ENCODE peak calls at places on chromosomes 6 and 20, in nine cellular contexts. One of them, this sample, is unnamed.

GRCh38 chr6:19410477-19410876 is 426.7 kb upstream of the ID4 start:
- DNase-seq in H54: peak
- DNase-seq in fibroblast of lung: peak
- DNase-seq in ELR: peak
- DNase-seq in T-helper 9 cell: no peak
- DNase-seq in type B pancreatic cell: no peak
- DNase-seq in stimulated activated CD4-positive, alpha-beta T cell treated with anti-CD3 and anti-CD28 coated beads, Interleukin-4, amount 100 ng/mL, for 24 hours: no peak
- DNase-seq in CD8-positive, alpha-beta memory T cell: no peak
- DNase-seq in HEK293T: no peak
- DNase-seq in this sample: no peak

GRCh38 chr6:6810727-6811126 is 222.2 kb downstream of the LY86 start:
- DNase-seq in H54: no peak
- DNase-seq in fibroblast of lung: no peak
- DNase-seq in stimulated activated CD4-positive, alpha-beta T cell treated with anti-CD3 and anti-CD28 coated beads, Interleukin-4, amount 100 ng/mL, for 24 hours: no peak
- DNase-seq in ELR: no peak
- DNase-seq in type B pancreatic cell: no peak
- DNase-seq in CD8-positive, alpha-beta memory T cell: peak
- DNase-seq in HEK293T: no peak
- DNase-seq in T-helper 9 cell: no peak
- DNase-seq in this sample: no peak

GRCh38 chr20:46070215-46070910 is 19.4 kb downstream of the NCOA5 start:
- DNase-seq in type B pancreatic cell: no peak
- DNase-seq in H54: no peak
- DNase-seq in stimulated activated CD4-positive, alpha-beta T cell treated with anti-CD3 and anti-CD28 coated beads, Interleukin-4, amount 100 ng/mL, for 24 hours: no peak
- DNase-seq in CD8-positive, alpha-beta memory T cell: no peak
- DNase-seq in fibroblast of lung: peak
- DNase-seq in HEK293T: no peak
- DNase-seq in T-helper 9 cell: no peak
- DNase-seq in ELR: peak
- DNase-seq in this sample: no peak

GRCh38 chr6:134002821-134003220 is 49.6 kb downstream of the SLC2A12 start:
- DNase-seq in ELR: no peak
- DNase-seq in T-helper 9 cell: no peak
- DNase-seq in stimulated activated CD4-positive, alpha-beta T cell treated with anti-CD3 and anti-CD28 coated beads, Interleukin-4, amount 100 ng/mL, for 24 hours: no peak
- DNase-seq in fibroblast of lung: peak
- DNase-seq in HEK293T: no peak
- DNase-seq in CD8-positive, alpha-beta memory T cell: no peak
- DNase-seq in H54: no peak
- DNase-seq in type B pancreatic cell: no peak
- DNase-seq in this sample: no peak

GRCh38 chr20:5095931-5096330 is 23.8 kb downstream of the PCNA start:
- DNase-seq in CD8-positive, alpha-beta memory T cell: no peak
- DNase-seq in HEK293T: no peak
- DNase-seq in fibroblast of lung: no peak
- DNase-seq in stimulated activated CD4-positive, alpha-beta T cell treated with anti-CD3 and anti-CD28 coated beads, Interleukin-4, amount 100 ng/mL, for 24 hours: no peak
- DNase-seq in ELR: no peak
- DNase-seq in type B pancreatic cell: no peak
- DNase-seq in H54: no peak
- DNase-seq in T-helper 9 cell: no peak
- DNase-seq in this sample: no peak

GRCh38 chr20:15708984-15709598 is 864.2 kb downstream of the KIF16B start:
- DNase-seq in fibroblast of lung: peak
- DNase-seq in type B pancreatic cell: no peak
- DNase-seq in ELR: peak
- DNase-seq in stimulated activated CD4-positive, alpha-beta T cell treated with anti-CD3 and anti-CD28 coated beads, Interleukin-4, amount 100 ng/mL, for 24 hours: peak
- DNase-seq in T-helper 9 cell: peak
- DNase-seq in CD8-positive, alpha-beta memory T cell: no peak
- DNase-seq in HEK293T: peak
- DNase-seq in H54: peak
- DNase-seq in this sample: no peak

GRCh38 chr20:46438156-46438750 is 31.8 kb upstream of the ELMO2 start:
- DNase-seq in stimulated activated CD4-positive, alpha-beta T cell treated with anti-CD3 and anti-CD28 coated beads, Interleukin-4, amount 100 ng/mL, for 24 hours: peak
- DNase-seq in ELR: peak
- DNase-seq in fibroblast of lung: peak
- DNase-seq in H54: peak
- DNase-seq in T-helper 9 cell: no peak
- DNase-seq in HEK293T: peak
- DNase-seq in type B pancreatic cell: no peak
- DNase-seq in CD8-positive, alpha-beta memory T cell: peak
- DNase-seq in this sample: no peak

GRCh38 chr6:135932651-135933050 is 81.2 kb downstream of the PDE7B start:
- DNase-seq in type B pancreatic cell: no peak
- DNase-seq in stimulated activated CD4-positive, alpha-beta T cell treated with anti-CD3 and anti-CD28 coated beads, Interleukin-4, amount 100 ng/mL, for 24 hours: no peak
- DNase-seq in fibroblast of lung: no peak
- DNase-seq in H54: no peak
- DNase-seq in HEK293T: no peak
- DNase-seq in ELR: no peak
- DNase-seq in T-helper 9 cell: no peak
- DNase-seq in CD8-positive, alpha-beta memory T cell: no peak
- DNase-seq in this sample: no peak

GRCh38 chr20:46308258-46309157 is at the start of gene CDH22:
- DNase-seq in HEK293T: peak
- DNase-seq in T-helper 9 cell: peak
- DNase-seq in type B pancreatic cell: no peak
- DNase-seq in H54: no peak
- DNase-seq in stimulated activated CD4-positive, alpha-beta T cell treated with anti-CD3 and anti-CD28 coated beads, Interleukin-4, amount 100 ng/mL, for 24 hours: peak
- DNase-seq in ELR: peak
- DNase-seq in CD8-positive, alpha-beta memory T cell: peak
- DNase-seq in fibroblast of lung: peak
- DNase-seq in this sample: peak

GRCh38 chr6:81750201-81750600 is 2.3 kb downstream of the TENT5A start:
- DNase-seq in ELR: no peak
- DNase-seq in type B pancreatic cell: no peak
- DNase-seq in H54: no peak
- DNase-seq in T-helper 9 cell: no peak
- DNase-seq in fibroblast of lung: no peak
- DNase-seq in HEK293T: no peak
- DNase-seq in CD8-positive, alpha-beta memory T cell: no peak
- DNase-seq in stimulated activated CD4-positive, alpha-beta T cell treated with anti-CD3 and anti-CD28 coated beads, Interleukin-4, amount 100 ng/mL, for 24 hours: no peak
- DNase-seq in this sample: no peak

GRCh38 chr20:22583773-22584629 is at the start of gene FOXA2:
- DNase-seq in type B pancreatic cell: no peak
- DNase-seq in fibroblast of lung: no peak
- DNase-seq in stimulated activated CD4-positive, alpha-beta T cell treated with anti-CD3 and anti-CD28 coated beads, Interleukin-4, amount 100 ng/mL, for 24 hours: no peak
- DNase-seq in H54: no peak
- DNase-seq in HEK293T: peak
- DNase-seq in ELR: no peak
- DNase-seq in T-helper 9 cell: no peak
- DNase-seq in CD8-positive, alpha-beta memory T cell: no peak
- DNase-seq in this sample: no peak

GRCh38 chr6:19851273-19852089 is 14.3 kb downstream of the ID4 start:
- DNase-seq in stimulated activated CD4-positive, alpha-beta T cell treated with anti-CD3 and anti-CD28 coated beads, Interleukin-4, amount 100 ng/mL, for 24 hours: no peak
- DNase-seq in ELR: peak
- DNase-seq in HEK293T: peak
- DNase-seq in type B pancreatic cell: no peak
- DNase-seq in T-helper 9 cell: no peak
- DNase-seq in fibroblast of lung: peak
- DNase-seq in H54: peak
- DNase-seq in CD8-positive, alpha-beta memory T cell: no peak
- DNase-seq in this sample: no peak

GRCh38 chr6:32371204-32371603 is 499 bp downstream of the TSBP1 start:
- DNase-seq in type B pancreatic cell: no peak
- DNase-seq in ELR: peak
- DNase-seq in stimulated activated CD4-positive, alpha-beta T cell treated with anti-CD3 and anti-CD28 coated beads, Interleukin-4, amount 100 ng/mL, for 24 hours: no peak
- DNase-seq in T-helper 9 cell: no peak
- DNase-seq in HEK293T: no peak
- DNase-seq in CD8-positive, alpha-beta memory T cell: no peak
- DNase-seq in fibroblast of lung: peak
- DNase-seq in H54: no peak
- DNase-seq in this sample: no peak